ENCODE peak calls at places on chromosomes 13 and 19, in eight cellular contexts. F is lower leg skin; D is left colon; U is heart left ventricle; M is activated T-helper 2 cell treated with anti-CD3 and anti-CD28 coated beads, Interferon-gamma antibody, Interleukin-2, Interleukin-4, amounts not matched to agents 10 μg/mL and 5 μg/mL and 100 μg/mL, durations not matched to agents 14 hours and 24 hours and 36 hours; O is activated CD4-positive, alpha-beta T cell treated with anti-CD3 and anti-CD28 coated beads for 4 hours; T is T-helper 2 cell; C is left ventricle myocardium superior. Y is an unnamed sample.

GRCh38 chr13:30908416-30908980 is 2.4 kb downstream of the MEDAG start:
- DNase-seq in M (no peak), C (peak; percentile 62), U (peak; percentile 59), O (no peak), D (no peak), F (no peak), T (no peak), Y (no peak)

GRCh38 chr19:53908106-53908932 is 759 bp upstream of the CACNG7 start:
- DNase-seq in O (peak; percentile 35), D (no peak), C (peak; percentile 37), F (no peak), T (peak; percentile 33), M (peak; percentile 31), U (peak; percentile 43), Y (no peak)

GRCh38 chr13:20847298-20847697 is 55.2 kb downstream of the XPO4 start:
- DNase-seq in F (no peak), O (no peak), T (no peak), U (no peak), C (no peak), M (no peak), D (no peak), Y (no peak)

GRCh38 chr13:65401315-65401714 is 1828.8 kb downstream of the PCDH9 start:
- DNase-seq in U (no peak), D (no peak), M (no peak), C (no peak), O (no peak), F (no peak), T (no peak), Y (no peak)

GRCh38 chr19:36973021-36973843 is 57.1 kb downstream of the ZNF568 start:
- DNase-seq in D (peak; percentile 82), U (peak; percentile 90), M (peak; percentile 58), O (peak; percentile 75), T (peak; percentile 64), C (peak; percentile 91), F (peak; percentile 94), Y (peak; percentile 80)

GRCh38 chr13:20566424-20566916 is 487 bp upstream of the IFT88 start:
- DNase-seq in C (no peak), D (peak; percentile 76), F (peak; percentile 86), U (no peak), M (no peak), T (no peak), O (peak; percentile 34), Y (peak; percentile 75)

GRCh38 chr13:67224148-67224846 is 5.8 kb downstream of the PCDH9 start:
- DNase-seq in T (no peak), M (peak; percentile 22), O (peak; percentile 37), D (peak; percentile 32), F (peak; percentile 91), U (peak; percentile 74), C (peak; percentile 86), Y (peak; percentile 64)

GRCh38 chr19:41263042-41263849 is 926 bp upstream of the HNRNPUL1 start:
- DNase-seq in C (peak; percentile 77), T (peak; percentile 77), M (peak; percentile 79), F (peak; percentile 93), O (peak; percentile 65), U (peak; percentile 66), D (peak; percentile 76), Y (peak; percentile 83)

GRCh38 chr19:13902993-13903555 is 2.8 kb downstream of the BRME1 start:
- DNase-seq in D (no peak), C (no peak), M (no peak), O (no peak), U (no peak), T (peak; percentile 21), F (no peak), Y (no peak)

GRCh38 chr19:54343868-54344267 is 4.9 kb upstream of the LILRA4 start:
- DNase-seq in C (no peak), F (no peak), M (no peak), D (no peak), U (no peak), O (no peak), T (no peak), Y (no peak)

GRCh38 chr19:51093066-51093465 is 10.4 kb upstream of the KLK14 start:
- DNase-seq in D (no peak), T (no peak), M (no peak), F (no peak), C (no peak), U (no peak), O (no peak), Y (no peak)

GRCh38 chr13:112643759-112644459 is 45.9 kb upstream of the ATP11A start:
- DNase-seq in F (peak; percentile 69), O (no peak), M (no peak), T (no peak), U (no peak), D (no peak), C (no peak), Y (no peak)

GRCh38 chr19:18660051-18660910 is 23.2 kb upstream of the CRTC1 start:
- DNase-seq in T (no peak), O (no peak), M (no peak), U (peak; percentile 89), D (no peak), F (no peak), C (peak; percentile 81), Y (peak; percentile 28)

GRCh38 chr13:76383671-76384461 is 502.3 kb downstream of the KCTD12 start:
- DNase-seq in C (no peak), O (no peak), T (no peak), U (peak; percentile 30), F (no peak), D (no peak), M (no peak), Y (peak; percentile 7)

Y was measured in transverse colon.